ENCODE peak calls at places on chromosomes 16 and 17, in eight cellular contexts. Y is endothelial cell; T is stromal cell of bone marrow; N is iris pigment epithelial cell; G is HFF-Myc; E is activated CD4-positive, alpha-beta T cell treated with anti-CD3 and anti-CD28 coated beads, Interleukin-2, amount 10 ng/mL, durations not matched to agents 7 days and 5 days; M is amniotic epithelial cell; W is stimulated activated CD8-positive, alpha-beta memory T cell treated with anti-CD3 and anti-CD28 coated beads, Interleukin-15, amount 100 ng/mL, for 48 hours. P is an unnamed sample.

GRCh38 chr16:68416057-68417046 is 32.0 kb downstream of the SMPD3 start:
- DNase-seq in T (no peak), E (no peak), G (no peak), N (no peak), M (no peak), W (no peak), Y (no peak), P (no peak)

GRCh38 chr17:40341808-40342574 is 22.5 kb downstream of the GJD3 start:
- DNase-seq in M (peak; percentile 74), N (peak; percentile 82), W (no peak), E (peak; percentile 25), G (no peak), Y (peak; percentile 80), T (no peak), P (peak; percentile 69)

GRCh38 chr16:69417537-69418199 is 6.8 kb upstream of the CYB5B start:
- DNase-seq in M (peak; percentile 46), N (no peak), E (no peak), Y (peak; percentile 24), T (no peak), W (no peak), G (no peak), P (no peak)

GRCh38 chr16:30491744-30492308 is 19.3 kb downstream of the ITGAL start:
- DNase-seq in W (no peak), Y (no peak), T (peak; percentile 59), G (peak; percentile 82), E (peak; percentile 20), M (peak; percentile 69), N (peak; percentile 76), P (peak; percentile 22)

GRCh38 chr17:58531661-58532554 is 17.5 kb upstream of the MTMR4 start:
- DNase-seq in Y (peak; percentile 57), G (no peak), E (peak; percentile 64), M (peak; percentile 28), T (no peak), W (peak; percentile 33), N (no peak), P (peak; percentile 78)

GRCh38 chr16:88373927-88374492 is 8.7 kb upstream of the ZNF469 start:
- DNase-seq in T (no peak), E (no peak), W (no peak), M (no peak), Y (no peak), N (no peak), G (no peak), P (no peak)

GRCh38 chr17:66351053-66351452 is 48.6 kb downstream of the PRKCA start:
- DNase-seq in T (no peak), G (no peak), W (no peak), E (no peak), N (no peak), Y (no peak), M (no peak), P (no peak)

GRCh38 chr17:78953356-78954350 is 26.1 kb downstream of the LGALS3BP start:
- DNase-seq in Y (no peak), G (no peak), N (no peak), E (no peak), T (no peak), W (no peak), M (no peak), P (no peak)

GRCh38 chr17:50177983-50178834 is 12.4 kb downstream of the SGCA start:
- DNase-seq in G (peak; percentile 90), W (peak; percentile 28), M (peak; percentile 89), E (peak; percentile 40), Y (peak; percentile 71), N (peak; percentile 95), T (peak; percentile 94), P (peak; percentile 80)

GRCh38 chr16:7843196-7843595 is 510.6 kb downstream of the RBFOX1 start:
- DNase-seq in N (no peak), Y (no peak), G (no peak), T (no peak), M (no peak), E (no peak), W (no peak), P (no peak)

GRCh38 chr16:29806641-29807425 is 504 bp downstream of the MAZ start:
- DNase-seq in N (no peak), E (peak; percentile 64), G (no peak), W (no peak), Y (peak; percentile 52), T (no peak), M (peak; percentile 27), P (peak; percentile 71)

GRCh38 chr16:58197314-58198012 is 443 bp downstream of the CSNK2A2 start:
- DNase-seq in N (no peak), T (no peak), Y (peak; percentile 15), E (no peak), W (no peak), G (no peak), M (no peak), P (peak; percentile 35)

GRCh38 chr16:18072161-18072560 is 264.4 kb downstream of the NPIPA8 start:
- DNase-seq in N (no peak), E (no peak), G (no peak), T (no peak), M (no peak), Y (no peak), W (no peak), P (no peak)

GRCh38 chr17:68821860-68822693 is 133.1 kb downstream of the ABCA8 start:
- DNase-seq in M (peak; percentile 96), W (no peak), Y (no peak), E (no peak), T (peak; percentile 72), G (peak; percentile 92), N (peak; percentile 97), P (no peak)

GRCh38 chr16:89412811-89413210 is 77.5 kb downstream of the ANKRD11 start:
- DNase-seq in Y (no peak), G (no peak), T (no peak), M (no peak), W (no peak), N (no peak), E (no peak), P (no peak)

GRCh38 chr17:6430769-6431168 is 4.2 kb downstream of the AIPL1 start:
- DNase-seq in N (no peak), M (no peak), Y (no peak), W (no peak), T (no peak), E (no peak), G (no peak), P (no peak)

GRCh38 chr16:12625068-12625467 is 178.6 kb downstream of the CPPED1 start:
- DNase-seq in M (no peak), G (no peak), E (no peak), W (no peak), T (no peak), N (no peak), Y (no peak), P (no peak)

P was measured in HEK293T.